ENCODE peak calls at places on chromosome 4, in six cellular contexts. H, J, I, K, V and T are unnamed samples.

GRCh38 chr4:146283758-146284651 is 69.7 kb downstream of the REELD1 start:
- DNase-seq in H (no peak), J (no peak), I (no peak), K (no peak), V (no peak), T (no peak)

GRCh38 chr4:3252831-3253641 is 4.1 kb downstream of the MSANTD1 start:
- DNase-seq in H (no peak), J (peak), I (no peak), K (no peak), V (no peak), T (no peak)

GRCh38 chr4:24417206-24417605 is 167.1 kb downstream of the DHX15 start:
- DNase-seq in H (no peak), J (no peak), I (no peak), K (no peak), V (no peak), T (no peak)

GRCh38 chr4:152316969-152317368 is 218.9 kb downstream of the FBXW7 start:
- DNase-seq in H (no peak), J (no peak), I (no peak), K (no peak), V (peak), T (no peak)

GRCh38 chr4:121885115-121885514 is 14.8 kb upstream of the BBS7 start:
- DNase-seq in H (no peak), J (no peak), I (no peak), K (no peak), V (no peak), T (no peak)

GRCh38 chr4:183968502-183968901 is 63.4 kb downstream of the STOX2 start:
- DNase-seq in H (no peak), J (no peak), I (no peak), K (no peak), V (no peak), T (no peak)

GRCh38 chr4:28279249-28279648 is 1418.6 kb downstream of the STIM2 start:
- DNase-seq in H (no peak), J (no peak), I (no peak), K (no peak), V (no peak), T (no peak)

GRCh38 chr4:147733614-147734344 is 1.9 kb downstream of the ARHGAP10 start:
- DNase-seq in H (no peak), J (no peak), I (no peak), K (no peak), V (no peak), T (no peak)

GRCh38 chr4:73721901-73722300 is 18.5 kb upstream of the CXCL8 start:
- DNase-seq in H (no peak), J (no peak), I (no peak), K (no peak), V (no peak), T (no peak)

GRCh38 chr4:90357117-90357710 is 230.0 kb downstream of the CCSER1 start:
- DNase-seq in H (no peak), J (no peak), I (peak), K (no peak), V (no peak), T (peak)

GRCh38 chr4:76546282-76547166 is 111.5 kb downstream of the SHROOM3 start:
- DNase-seq in H (no peak), J (no peak), I (no peak), K (no peak), V (no peak), T (no peak)

GRCh38 chr4:47110670-47111069 is 79.3 kb downstream of the GABRB1 start:
- DNase-seq in H (no peak), J (no peak), I (no peak), K (no peak), V (no peak), T (no peak)

GRCh38 chr4:118994030-118994429 is 105.4 kb downstream of the SYNPO2 start:
- DNase-seq in H (no peak), J (no peak), I (no peak), K (no peak), V (no peak), T (no peak)

GRCh38 chr4:113147498-113148231 is 98.2 kb downstream of the ANK2 start:
- DNase-seq in H (no peak), J (no peak), I (no peak), K (no peak), V (no peak), T (no peak)

GRCh38 chr4:150242820-150243458 is 164.7 kb downstream of the DCLK2 start:
- DNase-seq in H (no peak), J (no peak), I (no peak), K (no peak), V (peak), T (no peak)

GRCh38 chr4:80610845-80611244 is 275.3 kb downstream of the CFAP299 start:
- DNase-seq in H (no peak), J (no peak), I (no peak), K (no peak), V (peak), T (no peak)

GRCh38 chr4:184537269-184538022 is 63.1 kb upstream of the IRF2 start:
- DNase-seq in H (peak), J (peak), I (peak), K (peak), V (peak), T (peak)

GRCh38 chr4:176548571-176548970 is 228.8 kb downstream of the SPCS3 start:
- DNase-seq in H (no peak), J (no peak), I (no peak), K (no peak), V (no peak), T (no peak)

GRCh38 chr4:2802618-2803531 is 10.0 kb downstream of the SH3BP2 start:
- DNase-seq in H (no peak), J (peak), I (no peak), K (no peak), V (no peak), T (no peak)

GRCh38 chr4:142690764-142691163 is 155.3 kb downstream of the INPP4B start:
- DNase-seq in H (no peak), J (no peak), I (no peak), K (no peak), V (no peak), T (no peak)

GRCh38 chr4:4831825-4832224 is 27.6 kb upstream of the MSX1 start:
- DNase-seq in H (no peak), J (no peak), I (no peak), K (no peak), V (no peak), T (no peak)